ENCODE peak calls at places on chromosomes 2 and 18, in nine cellular contexts. R is WTC11, H is astrocyte of the hippocampus, Y is neural progenitor cell, A is NB4, F is GM23338, Q is activated T-cell treated with anti-CD3 and anti-CD28 coated beads for 1 hour, B is memory B cell, V is HCT116. K is an unnamed sample.

GRCh38 chr2:206635016-206635415 is 7.3 kb upstream of the FAM237A start:
- DNase-seq in F (no peak), Y (no peak), V (no peak), H (no peak), A (no peak), B (no peak), R (no peak), Q (no peak), K (no peak)

GRCh38 chr2:45908316-45909150 is 257.1 kb downstream of the PRKCE start:
- DNase-seq in H (no peak), R (no peak), B (no peak), Y (no peak), Q (no peak), V (no peak), F (no peak), A (no peak), K (no peak)

GRCh38 chr2:25624635-25625034 is 48.7 kb downstream of the DTNB start:
- DNase-seq in V (no peak), R (no peak), H (no peak), Y (no peak), Q (no peak), A (no peak), B (no peak), F (no peak), K (no peak)

GRCh38 chr2:237312021-237312755 is 101.8 kb downstream of the COL6A3 start:
- DNase-seq in Q (no peak), H (no peak), Y (no peak), R (no peak), A (no peak), F (no peak), V (no peak), B (no peak), K (no peak)

GRCh38 chr18:59079264-59079972 is 60.3 kb upstream of the SEC11C start:
- DNase-seq in A (no peak), R (no peak), F (no peak), H (no peak), V (no peak), Q (no peak), Y (no peak), B (no peak), K (no peak)

GRCh38 chr2:188931361-188931760 is 42.8 kb upstream of the COL3A1 start:
- DNase-seq in Y (no peak), R (no peak), B (no peak), H (no peak), A (no peak), Q (no peak), V (no peak), F (no peak), K (no peak)

GRCh38 chr18:26190506-26190905 is 35.7 kb upstream of the TAF4B start:
- DNase-seq in Q (peak; percentile 5), Y (no peak), A (no peak), H (no peak), B (peak; percentile 36), F (no peak), V (no peak), R (no peak), K (no peak)

GRCh38 chr2:105409717-105410116 is 10.9 kb upstream of the FHL2 start:
- DNase-seq in A (no peak), Y (no peak), F (no peak), H (peak; percentile 98), Q (no peak), R (no peak), V (peak; percentile 48), B (no peak), K (no peak)

GRCh38 chr2:182862003-182862402 is 4.4 kb downstream of the FRZB start:
- DNase-seq in Y (no peak), V (no peak), B (no peak), H (no peak), A (no peak), F (no peak), Q (no peak), R (no peak), K (no peak)

GRCh38 chr2:167833294-167833693 is 414.1 kb downstream of the STK39 start:
- DNase-seq in Q (no peak), H (no peak), A (no peak), Y (no peak), F (no peak), B (no peak), R (no peak), V (no peak), K (no peak)

GRCh38 chr2:134218928-134219707 is 34.8 kb upstream of the MGAT5 start:
- DNase-seq in V (no peak), B (peak; percentile 40), Q (no peak), H (no peak), R (no peak), Y (no peak), A (peak; percentile 71), F (no peak), K (no peak)

GRCh38 chr2:27085670-27086089 is 892 bp upstream of the KHK start:
- DNase-seq in Y (peak; percentile 81), H (peak; percentile 87), Q (no peak), B (no peak), V (no peak), R (peak; percentile 61), F (peak; percentile 65), A (peak; percentile 76), K (no peak)

GRCh38 chr2:120787512-120788348 is 52.1 kb downstream of the GLI2 start:
- DNase-seq in F (no peak), H (no peak), B (no peak), Q (no peak), Y (no peak), R (no peak), A (no peak), V (no peak), K (no peak)

GRCh38 chr2:72222829-72223564 is 75.3 kb upstream of the CYP26B1 start:
- DNase-seq in Y (no peak), R (no peak), A (no peak), B (no peak), Q (no peak), V (no peak), H (peak; percentile 27), F (no peak), K (no peak)

GRCh38 chr2:10019174-10019971 is 24.0 kb upstream of the KLF11 start:
- DNase-seq in B (no peak), V (no peak), H (no peak), F (no peak), Y (no peak), Q (no peak), R (no peak), A (no peak), K (no peak)

GRCh38 chr2:216827073-216827725 is 32.7 kb downstream of the TNP1 start:
- DNase-seq in Y (no peak), V (no peak), R (no peak), Q (no peak), A (peak; percentile 6), B (no peak), F (no peak), H (peak; percentile 16), K (no peak)